ENCODE peak calls at places on chromosome 10, in seven cellular contexts. Z is uterus, F is mammary epithelial cell, Y is pancreas, S is A549, L is hepatocyte, O is heart right ventricle. C is an unnamed sample. For H3K4me1, the result is how much of the 10 kb centered on the place peaks cover.

GRCh38 chr10:3852147-3852904 is 67.3 kb upstream of the KLF6 start:
- DNase-seq in Y (peak), L (peak), Z (peak), S (peak), F (peak), O (no peak), C (peak)

GRCh38 chr10:600876-601275 is 88.6 kb downstream of the DIP2C start:
- DNase-seq in S (no peak), Y (peak), O (no peak), L (no peak), F (no peak), Z (peak), C (no peak)

GRCh38 chr10:29634764-29635625 is at the start of gene SVIL:
- DNase-seq in F (peak), Z (peak), L (peak), S (no peak), O (peak), Y (no peak), C (peak)

GRCh38 chr10:59711871-59712491 is 2.3 kb upstream of the SLC16A9 start:
- DNase-seq in Z (no peak), F (no peak), Y (no peak), S (no peak), O (no peak), L (no peak), C (no peak)

GRCh38 chr10:88195841-88196240 is 332.4 kb downstream of the PTEN start:
- DNase-seq in Y (no peak), L (no peak), Z (no peak), S (no peak), O (no peak), F (no peak), C (no peak)

GRCh38 chr10:6678211-6678803 is 98.2 kb upstream of the PRKCQ start:
- DNase-seq in Y (no peak), O (peak), L (peak), Z (peak), F (peak), S (peak), C (no peak)

GRCh38 chr10:13099666-13100348 is at the start of gene OPTN:
- DNase-seq in O (peak), Z (peak), L (peak), F (peak), Y (peak), S (peak), C (peak)

GRCh38 chr10:11876805-11877395 is 53.7 kb downstream of the PROSER2 start:
- DNase-seq in L (no peak), Y (peak), S (no peak), O (no peak), F (no peak), Z (no peak), C (no peak)

GRCh38 chr10:100636848-100637553 is 101.3 kb downstream of the HIF1AN start:
- DNase-seq in S (no peak), Z (no peak), L (no peak), O (no peak), Y (no peak), F (no peak), C (no peak)

DNA sequence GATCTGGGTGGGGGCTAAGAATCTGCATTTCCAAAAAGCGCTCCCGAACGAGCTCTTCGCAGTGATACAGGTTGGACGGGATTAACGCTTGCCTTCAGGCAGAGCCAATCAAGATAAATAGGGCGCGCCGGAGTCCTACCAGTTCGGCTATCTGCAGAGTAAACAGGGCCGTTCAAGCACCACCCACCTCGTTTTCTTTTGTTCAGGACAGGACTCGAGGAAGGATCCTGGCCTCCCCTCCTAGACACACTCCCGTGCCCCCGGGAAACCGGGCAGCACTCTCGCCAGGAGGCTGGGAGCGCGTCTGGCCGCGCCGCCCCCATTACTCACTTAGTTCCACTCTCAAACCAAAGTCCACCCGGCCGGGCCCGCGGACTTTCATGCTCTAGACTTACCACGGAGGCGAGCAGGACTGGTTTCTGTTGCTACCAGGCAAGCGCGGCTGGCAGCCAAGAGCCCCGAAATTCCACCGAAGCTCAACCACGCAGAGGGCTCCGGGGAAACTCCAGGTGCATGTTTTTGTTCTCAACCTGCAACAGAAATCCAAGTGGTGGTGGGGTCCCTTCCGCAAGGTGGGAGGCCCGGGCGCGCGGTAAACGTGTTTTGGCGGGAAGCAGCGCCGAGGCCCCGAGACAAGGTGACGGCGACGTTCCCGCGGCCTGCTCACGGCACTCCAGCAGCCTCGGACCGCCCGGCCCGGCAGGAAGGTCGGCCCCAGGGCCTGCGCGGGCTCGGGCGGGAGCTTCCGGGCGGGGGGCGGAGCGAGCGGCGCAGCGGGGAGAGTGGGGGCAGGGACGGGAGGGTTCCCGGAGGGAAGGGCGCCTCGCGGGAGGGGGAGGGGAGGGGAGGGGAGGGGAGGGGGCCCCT is 12.7 kb downstream of the HNRNPF start:
- DNase-seq in O (peak), Y (peak), F (peak), Z (peak), L (peak), S (peak), C (peak)
- H3K4me3 ChIP-seq in O (peak), Y (peak), F (peak), Z (peak), L (peak), S (peak), C (peak)

GRCh38 chr10:93548376-93549071 is 17.9 kb upstream of the FFAR4 start:
- DNase-seq in L (peak), O (no peak), Z (no peak), S (peak), Y (no peak), F (no peak), C (no peak)
- H3K4me1 ChIP-seq in L (under half), O (under half), Z (under half), S (under half), Y (under half), F (under half), C (under half)

GRCh38 chr10:110757563-110757962 is 113.4 kb downstream of the RBM20 start:
- DNase-seq in F (no peak), O (no peak), Z (no peak), Y (no peak), S (no peak), L (no peak), C (no peak)

GRCh38 chr10:110759523-110759922 is 112.2 kb upstream of the PDCD4 start:
- DNase-seq in S (no peak), L (no peak), Z (no peak), F (no peak), O (no peak), Y (no peak), C (no peak)

GRCh38 chr10:110756886-110757285 is 112.8 kb downstream of the RBM20 start:
- DNase-seq in L (no peak), F (no peak), S (no peak), Y (no peak), O (no peak), Z (no peak), C (no peak)

GRCh38 chr10:110758128-110758527 is 113.6 kb upstream of the PDCD4 start:
- DNase-seq in O (no peak), S (no peak), Y (no peak), Z (no peak), L (no peak), F (no peak), C (no peak)

GRCh38 chr10:110758898-110759297 is 112.8 kb upstream of the PDCD4 start:
- DNase-seq in S (no peak), Z (no peak), F (peak), O (no peak), L (no peak), Y (no peak), C (peak)
- H3K4me3 ChIP-seq in S (no peak), Z (no peak), F (no peak), O (no peak), L (no peak), Y (no peak), C (no peak)

GRCh38 chr10:93756128-93756517 is 1.6 kb upstream of the LGI1 start:
- DNase-seq in L (no peak), Z (no peak), S (no peak), F (no peak), O (no peak), Y (no peak), C (no peak)
- H3K4me1 ChIP-seq in L (under half), Z (under half), S (under half), F (under half), O (under half), Y (under half), C (under half)

GRCh38 chr10:81109200-81109752 is 571.6 kb downstream of the SH2D4B start:
- DNase-seq in O (no peak), L (peak), F (no peak), Y (no peak), Z (no peak), S (no peak), C (no peak)

GRCh38 chr10:81108516-81109199 is 571.0 kb downstream of the SH2D4B start:
- DNase-seq in L (peak), S (peak), F (no peak), Y (no peak), Z (no peak), O (no peak), C (no peak)

GRCh38 chr10:81101062-81101461 is 563.4 kb downstream of the SH2D4B start:
- DNase-seq in L (no peak), Z (no peak), Y (no peak), O (no peak), F (no peak), S (no peak), C (no peak)

DNA sequence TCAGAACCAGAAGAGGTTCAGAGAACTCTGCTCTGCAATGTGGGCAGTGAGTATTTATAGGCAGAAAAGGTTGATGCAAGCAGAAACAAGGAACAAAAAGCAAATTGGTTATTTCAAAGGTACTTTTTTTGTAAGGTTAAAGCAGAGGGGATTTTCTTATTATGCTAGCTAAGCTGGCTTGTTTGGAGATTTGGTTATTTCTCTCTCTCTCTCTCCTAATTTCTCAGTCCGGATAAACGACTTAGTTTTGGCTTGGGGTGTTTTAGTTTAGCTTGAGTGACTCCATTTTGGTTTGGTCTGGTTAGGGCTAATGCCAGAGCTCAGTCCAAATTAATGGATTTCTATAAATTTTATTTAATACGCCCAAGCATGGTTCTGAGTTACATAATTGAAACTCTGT is 566.8 kb downstream of the SH2D4B start:
- DNase-seq in S (no peak), Z (no peak), O (no peak), L (no peak), Y (no peak), F (no peak), C (no peak)
- H3K4me3 ChIP-seq in S (no peak), Z (no peak), O (no peak), L (no peak), Y (no peak), F (no peak), C (no peak)

GRCh38 chr10:80506189-80506575 is 31.5 kb upstream of the SH2D4B start:
- DNase-seq in S (peak), L (peak), Z (no peak), O (no peak), F (peak), Y (no peak), C (no peak)

GRCh38 chr10:80503584-80504157 is 34.0 kb upstream of the SH2D4B start:
- DNase-seq in O (no peak), Y (no peak), S (no peak), F (no peak), Z (no peak), L (no peak), C (no peak)

GRCh38 chr10:80504158-80504811 is 33.4 kb upstream of the SH2D4B start:
- DNase-seq in L (peak), S (no peak), Y (peak), Z (no peak), F (no peak), O (no peak), C (peak)

GRCh38 chr10:80506836-80507483 is 30.7 kb upstream of the SH2D4B start:
- DNase-seq in Y (no peak), S (no peak), F (no peak), O (no peak), Z (no peak), L (no peak), C (no peak)

DNA sequence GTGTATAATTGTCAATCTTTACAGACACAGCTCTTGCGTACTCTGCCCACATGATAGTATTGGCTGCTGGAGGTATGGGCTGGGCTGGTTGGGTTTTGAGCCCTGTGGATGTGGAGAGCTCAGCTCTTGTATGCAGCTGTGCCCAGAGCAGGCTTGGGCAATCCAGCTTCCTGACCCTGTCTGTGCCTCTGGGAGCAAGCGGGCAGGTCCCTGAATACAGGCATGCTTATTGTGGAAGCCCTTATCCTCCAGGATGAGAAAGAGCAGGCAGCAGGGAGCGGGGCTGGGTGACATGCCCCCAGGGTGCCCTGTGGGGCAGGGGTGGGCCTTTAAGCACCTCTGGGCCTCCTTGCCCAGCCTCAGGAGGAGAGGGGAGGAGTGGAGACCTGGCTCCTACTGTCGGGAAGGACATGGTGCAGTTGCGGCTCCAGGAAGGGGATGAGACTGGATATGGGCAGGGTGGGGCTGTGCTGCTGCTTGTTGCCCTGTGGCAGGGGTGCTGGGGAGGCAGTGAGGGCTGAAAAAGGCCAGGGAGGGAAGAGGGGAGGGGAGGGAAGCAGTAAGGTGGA is 32.7 kb upstream of the SH2D4B start:
- DNase-seq in L (no peak), F (peak), S (no peak), Y (peak), Z (no peak), O (no peak), C (peak)
- H3K4me1 ChIP-seq in L (half or more), F (half or more), S (half or more), Y (half or more), Z (under half), O (half or more), C (under half)